ENCODE peak calls at places on chromosomes 12 and 14, in six cellular contexts. One of them, this sample, is unnamed.

GRCh38 chr12:124150176-124150575 is 144.7 kb upstream of the RFLNA start:
- DNase-seq in HCT116: no peak
- DNase-seq in K562: no peak
- DNase-seq in spleen: no peak
- DNase-seq in GM12878: no peak
- DNase-seq in breast epithelium: no peak
- DNase-seq in this sample: no peak

GRCh38 chr12:95446511-95446910 is 27.4 kb upstream of the METAP2 start:
- DNase-seq in HCT116: no peak
- DNase-seq in K562: peak
- DNase-seq in spleen: no peak
- DNase-seq in GM12878: no peak
- DNase-seq in breast epithelium: no peak
- DNase-seq in this sample: peak

GRCh38 chr14:79668941-79669340 is 542.4 kb downstream of the DIO2 start:
- DNase-seq in HCT116: no peak
- DNase-seq in K562: no peak
- DNase-seq in spleen: no peak
- DNase-seq in GM12878: no peak
- DNase-seq in breast epithelium: no peak
- DNase-seq in this sample: no peak

GRCh38 chr12:107296681-107297086 is 203.3 kb upstream of the CRY1 start:
- DNase-seq in HCT116: no peak
- DNase-seq in K562: no peak
- DNase-seq in spleen: no peak
- DNase-seq in GM12878: no peak
- DNase-seq in breast epithelium: no peak
- DNase-seq in this sample: no peak

GRCh38 chr14:100376751-100377171 is 53.6 kb downstream of the SLC25A47 start:
- DNase-seq in HCT116: no peak
- DNase-seq in K562: peak
- DNase-seq in spleen: no peak
- DNase-seq in GM12878: no peak
- DNase-seq in breast epithelium: no peak
- DNase-seq in this sample: no peak

GRCh38 chr12:54428050-54429013 is 9.3 kb upstream of the ITGA5 start:
- DNase-seq in HCT116: no peak
- DNase-seq in K562: peak
- DNase-seq in spleen: no peak
- DNase-seq in GM12878: no peak
- DNase-seq in breast epithelium: no peak
- DNase-seq in this sample: peak

GRCh38 chr12:66403746-66404145 is 101.5 kb downstream of the HELB start:
- DNase-seq in HCT116: no peak
- DNase-seq in K562: no peak
- DNase-seq in spleen: no peak
- DNase-seq in GM12878: no peak
- DNase-seq in breast epithelium: peak
- DNase-seq in this sample: no peak

GRCh38 chr12:2198088-2198501 is 145.3 kb downstream of the CACNA1C start:
- DNase-seq in HCT116: peak
- DNase-seq in K562: no peak
- DNase-seq in spleen: no peak
- DNase-seq in GM12878: no peak
- DNase-seq in breast epithelium: no peak
- DNase-seq in this sample: no peak

GRCh38 chr12:56630180-56630632 is at the start of gene BAZ2A:
- DNase-seq in HCT116: peak
- DNase-seq in K562: peak
- DNase-seq in spleen: peak
- DNase-seq in GM12878: no peak
- DNase-seq in breast epithelium: peak
- DNase-seq in this sample: peak

GRCh38 chr12:87856-88255 is 21.3 kb downstream of the IQSEC3 start:
- DNase-seq in HCT116: no peak
- DNase-seq in K562: no peak
- DNase-seq in spleen: no peak
- DNase-seq in GM12878: no peak
- DNase-seq in breast epithelium: no peak
- DNase-seq in this sample: no peak

GRCh38 chr12:82740-83139 is 16.2 kb downstream of the IQSEC3 start:
- DNase-seq in HCT116: no peak
- DNase-seq in K562: no peak
- DNase-seq in spleen: no peak
- DNase-seq in GM12878: no peak
- DNase-seq in breast epithelium: no peak
- DNase-seq in this sample: no peak

GRCh38 chr12:84056-84455 is 17.5 kb downstream of the IQSEC3 start:
- DNase-seq in HCT116: no peak
- DNase-seq in K562: no peak
- DNase-seq in spleen: no peak
- DNase-seq in GM12878: no peak
- DNase-seq in breast epithelium: no peak
- DNase-seq in this sample: no peak

GRCh38 chr12:87300-87699 is 20.7 kb downstream of the IQSEC3 start:
- DNase-seq in HCT116: no peak
- DNase-seq in K562: no peak
- DNase-seq in spleen: no peak
- DNase-seq in GM12878: no peak
- DNase-seq in breast epithelium: no peak
- DNase-seq in this sample: no peak

GRCh38 chr12:85191-85666 is 18.7 kb downstream of the IQSEC3 start:
- DNase-seq in HCT116: no peak
- DNase-seq in K562: no peak
- DNase-seq in spleen: no peak
- DNase-seq in GM12878: no peak
- DNase-seq in breast epithelium: no peak
- DNase-seq in this sample: no peak
- TF ChIP-seq POLR2AphosphoS5 in HCT116: no peak
- TF ChIP-seq POLR2AphosphoS5 in K562: no peak
- TF ChIP-seq POLR2AphosphoS5 in spleen: no peak
- TF ChIP-seq POLR2AphosphoS5 in GM12878: no peak
- TF ChIP-seq POLR2AphosphoS5 in breast epithelium: no peak
- TF ChIP-seq POLR2AphosphoS5 in this sample: no peak

GRCh38 chr14:52951730-52952481 is 1.1 kb upstream of the FERMT2 start:
- DNase-seq in HCT116: peak
- DNase-seq in K562: peak
- DNase-seq in spleen: no peak
- DNase-seq in GM12878: no peak
- DNase-seq in breast epithelium: peak
- DNase-seq in this sample: peak
- TF ChIP-seq CTCF in HCT116: peak
- TF ChIP-seq CTCF in K562: no peak
- TF ChIP-seq CTCF in spleen: no peak
- TF ChIP-seq CTCF in GM12878: peak
- TF ChIP-seq CTCF in breast epithelium: peak
- TF ChIP-seq CTCF in this sample: peak

GRCh38 chr12:98066251-98066650 is 449.1 kb upstream of the TMPO start:
- DNase-seq in HCT116: no peak
- DNase-seq in K562: no peak
- DNase-seq in spleen: no peak
- DNase-seq in GM12878: no peak
- DNase-seq in breast epithelium: no peak
- DNase-seq in this sample: no peak

GRCh38 chr12:98062464-98063245 is 452.7 kb upstream of the TMPO start:
- DNase-seq in HCT116: no peak
- DNase-seq in K562: no peak
- DNase-seq in spleen: no peak
- DNase-seq in GM12878: no peak
- DNase-seq in breast epithelium: no peak
- DNase-seq in this sample: no peak

GRCh38 chr12:98060421-98060820 is 455.0 kb upstream of the TMPO start:
- DNase-seq in HCT116: no peak
- DNase-seq in K562: no peak
- DNase-seq in spleen: no peak
- DNase-seq in GM12878: no peak
- DNase-seq in breast epithelium: no peak
- DNase-seq in this sample: no peak

GRCh38 chr12:98059659-98060343 is 455.6 kb upstream of the TMPO start:
- DNase-seq in HCT116: no peak
- DNase-seq in K562: no peak
- DNase-seq in spleen: no peak
- DNase-seq in GM12878: no peak
- DNase-seq in breast epithelium: no peak
- DNase-seq in this sample: no peak

DNA sequence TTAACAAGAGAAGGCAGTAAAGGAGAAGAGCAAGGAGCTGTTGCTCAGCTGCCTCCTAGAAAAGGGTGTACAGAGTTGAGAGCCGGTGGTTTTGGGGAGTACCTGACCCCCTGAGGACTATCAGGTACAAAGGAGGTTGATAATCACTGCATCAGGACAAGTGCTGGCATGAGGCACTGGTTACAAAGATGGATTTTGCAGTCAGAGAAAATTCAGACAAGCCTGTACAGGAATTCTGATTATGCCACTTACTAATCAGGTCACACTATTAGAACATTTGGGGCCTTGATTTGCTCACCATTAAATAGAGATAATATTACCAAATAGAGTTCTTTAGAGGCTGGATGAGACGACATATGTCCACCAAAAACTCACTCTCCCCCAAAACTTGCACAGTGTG is 450.9 kb upstream of the TMPO start:
- DNase-seq in HCT116: no peak
- DNase-seq in K562: no peak
- DNase-seq in spleen: no peak
- DNase-seq in GM12878: no peak
- DNase-seq in breast epithelium: no peak
- DNase-seq in this sample: no peak
- TF ChIP-seq POLR2A in HCT116: no peak
- TF ChIP-seq POLR2A in K562: no peak
- TF ChIP-seq POLR2A in spleen: no peak
- TF ChIP-seq POLR2A in GM12878: no peak
- TF ChIP-seq POLR2A in breast epithelium: no peak
- TF ChIP-seq POLR2A in this sample: no peak

DNA sequence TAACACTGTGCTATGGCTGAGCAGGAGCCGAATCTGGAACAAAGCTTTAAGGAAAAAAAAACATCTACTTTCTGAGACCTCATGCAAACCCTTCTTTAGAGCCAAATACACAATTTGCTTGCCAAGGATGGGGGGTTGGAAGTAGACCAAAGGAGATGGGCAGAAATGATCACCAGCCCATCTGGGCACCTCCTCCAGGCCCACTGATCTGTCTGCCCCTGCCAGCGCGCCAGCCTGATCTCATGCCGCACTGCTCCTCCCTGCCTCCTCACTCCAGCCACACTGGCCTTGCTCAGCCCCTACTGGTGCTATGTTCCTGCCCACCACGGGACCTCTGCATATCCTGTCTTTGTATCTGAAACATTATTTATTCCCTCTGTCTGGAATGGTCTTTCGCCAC is 24.8 kb upstream of the RAB35 start:
- DNase-seq in HCT116: no peak
- DNase-seq in K562: no peak
- DNase-seq in spleen: no peak
- DNase-seq in GM12878: no peak
- DNase-seq in breast epithelium: no peak
- DNase-seq in this sample: no peak
- TF ChIP-seq POLR2AphosphoS5 in HCT116: no peak
- TF ChIP-seq POLR2AphosphoS5 in K562: no peak
- TF ChIP-seq POLR2AphosphoS5 in spleen: no peak
- TF ChIP-seq POLR2AphosphoS5 in GM12878: no peak
- TF ChIP-seq POLR2AphosphoS5 in breast epithelium: no peak
- TF ChIP-seq POLR2AphosphoS5 in this sample: no peak

DNA sequence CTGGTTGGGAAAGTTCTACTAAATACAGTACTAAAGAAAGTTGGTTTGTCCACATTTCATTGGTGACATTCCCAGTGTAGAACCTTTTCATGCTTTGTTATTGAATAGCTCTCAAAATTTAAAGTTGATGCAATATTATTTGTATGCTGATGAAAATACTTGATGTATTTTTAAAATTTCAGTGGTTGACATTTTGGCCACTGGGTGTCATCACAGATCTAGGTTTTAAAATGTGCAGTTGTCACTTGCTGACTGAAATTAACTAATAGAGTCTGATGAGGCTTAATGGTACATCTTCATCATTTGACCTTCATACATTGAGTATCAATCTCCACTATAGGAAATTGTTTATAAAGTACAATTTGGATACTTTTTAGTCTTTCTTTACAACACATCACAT is 37.1 kb downstream of the CMAS start:
- DNase-seq in HCT116: peak
- DNase-seq in K562: peak
- DNase-seq in spleen: no peak
- DNase-seq in GM12878: no peak
- DNase-seq in breast epithelium: no peak
- DNase-seq in this sample: no peak
- TF ChIP-seq CTCF in HCT116: peak
- TF ChIP-seq CTCF in K562: peak
- TF ChIP-seq CTCF in spleen: no peak
- TF ChIP-seq CTCF in GM12878: peak
- TF ChIP-seq CTCF in breast epithelium: peak
- TF ChIP-seq CTCF in this sample: peak

DNA sequence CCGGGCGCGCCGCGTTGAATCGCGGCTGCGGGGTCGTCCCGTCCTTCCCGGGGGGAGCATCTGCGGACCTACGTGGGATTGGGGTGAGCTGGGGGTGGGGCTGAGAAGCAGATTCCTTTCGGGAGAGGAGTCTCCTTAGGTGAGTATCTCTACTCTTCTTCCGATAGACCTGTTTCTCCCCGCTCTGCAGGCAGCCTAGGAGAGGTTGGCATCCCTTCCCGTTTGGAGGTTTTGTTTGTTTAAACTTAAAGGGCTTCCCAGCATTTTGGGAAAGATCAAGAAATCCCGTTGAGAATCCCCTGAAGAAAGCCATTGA is 411 bp downstream of the TTLL5 start:
- DNase-seq in HCT116: no peak
- DNase-seq in K562: no peak
- DNase-seq in spleen: no peak
- DNase-seq in GM12878: no peak
- DNase-seq in breast epithelium: no peak
- DNase-seq in this sample: no peak
- TF ChIP-seq POLR2A in HCT116: no peak
- TF ChIP-seq POLR2A in K562: no peak
- TF ChIP-seq POLR2A in spleen: no peak
- TF ChIP-seq POLR2A in GM12878: no peak
- TF ChIP-seq POLR2A in breast epithelium: no peak
- TF ChIP-seq POLR2A in this sample: no peak

GRCh38 chr12:113471619-113472171 is at the start of gene LHX5:
- DNase-seq in HCT116: no peak
- DNase-seq in K562: no peak
- DNase-seq in spleen: no peak
- DNase-seq in GM12878: no peak
- DNase-seq in breast epithelium: no peak
- DNase-seq in this sample: no peak
- TF ChIP-seq POLR2AphosphoS5 in HCT116: no peak
- TF ChIP-seq POLR2AphosphoS5 in K562: no peak
- TF ChIP-seq POLR2AphosphoS5 in spleen: no peak
- TF ChIP-seq POLR2AphosphoS5 in GM12878: no peak
- TF ChIP-seq POLR2AphosphoS5 in breast epithelium: no peak
- TF ChIP-seq POLR2AphosphoS5 in this sample: no peak

This sample was measured in transverse colon.